ENCODE peak calls at places on chromosomes 5 and 9, in six cellular contexts. One of them, this sample, is unnamed.

GRCh38 chr5:75367401-75367800 is 30.4 kb downstream of the HMGCR start:
- DNase-seq in NCI-H2029: no peak
- DNase-seq in posterior cingulate gyrus: no peak
- DNase-seq in central memory CD4-positive, alpha-beta T cell: no peak
- DNase-seq in heart left ventricle: no peak
- DNase-seq in GM23248: peak
- DNase-seq in this sample: no peak

GRCh38 chr9:77010527-77010926 is 8.9 kb upstream of the FOXB2 start:
- DNase-seq in NCI-H2029: no peak
- DNase-seq in posterior cingulate gyrus: no peak
- DNase-seq in central memory CD4-positive, alpha-beta T cell: no peak
- DNase-seq in heart left ventricle: no peak
- DNase-seq in GM23248: no peak
- DNase-seq in this sample: no peak

GRCh38 chr5:10724799-10725507 is 36.1 kb downstream of the DAP start:
- DNase-seq in NCI-H2029: peak
- DNase-seq in posterior cingulate gyrus: no peak
- DNase-seq in central memory CD4-positive, alpha-beta T cell: no peak
- DNase-seq in heart left ventricle: peak
- DNase-seq in GM23248: peak
- DNase-seq in this sample: no peak

GRCh38 chr5:95697781-95698681 is 15.2 kb upstream of the SPATA9 start:
- DNase-seq in NCI-H2029: no peak
- DNase-seq in posterior cingulate gyrus: no peak
- DNase-seq in central memory CD4-positive, alpha-beta T cell: no peak
- DNase-seq in heart left ventricle: no peak
- DNase-seq in GM23248: peak
- DNase-seq in this sample: no peak

GRCh38 chr9:14271078-14271673 is 42.8 kb downstream of the NFIB start:
- DNase-seq in NCI-H2029: peak
- DNase-seq in posterior cingulate gyrus: no peak
- DNase-seq in central memory CD4-positive, alpha-beta T cell: no peak
- DNase-seq in heart left ventricle: peak
- DNase-seq in GM23248: peak
- DNase-seq in this sample: peak

GRCh38 chr9:98428452-98428851 is 173.0 kb upstream of the TBC1D2 start:
- DNase-seq in NCI-H2029: no peak
- DNase-seq in posterior cingulate gyrus: no peak
- DNase-seq in central memory CD4-positive, alpha-beta T cell: no peak
- DNase-seq in heart left ventricle: no peak
- DNase-seq in GM23248: no peak
- DNase-seq in this sample: no peak

GRCh38 chr5:72418271-72418670 is 88.9 kb downstream of the ZNF366 start:
- DNase-seq in NCI-H2029: no peak
- DNase-seq in posterior cingulate gyrus: no peak
- DNase-seq in central memory CD4-positive, alpha-beta T cell: no peak
- DNase-seq in heart left ventricle: no peak
- DNase-seq in GM23248: no peak
- DNase-seq in this sample: no peak

GRCh38 chr5:172616730-172617129 is 24.3 kb upstream of the NEURL1B start:
- DNase-seq in NCI-H2029: no peak
- DNase-seq in posterior cingulate gyrus: no peak
- DNase-seq in central memory CD4-positive, alpha-beta T cell: no peak
- DNase-seq in heart left ventricle: peak
- DNase-seq in GM23248: no peak
- DNase-seq in this sample: no peak

GRCh38 chr9:86757382-86757720 is 190.0 kb downstream of the GAS1 start:
- DNase-seq in NCI-H2029: no peak
- DNase-seq in posterior cingulate gyrus: no peak
- DNase-seq in central memory CD4-positive, alpha-beta T cell: no peak
- DNase-seq in heart left ventricle: no peak
- DNase-seq in GM23248: no peak
- DNase-seq in this sample: no peak

GRCh38 chr5:142981886-142982820 is 212.0 kb downstream of the ARHGAP26 start:
- DNase-seq in NCI-H2029: peak
- DNase-seq in posterior cingulate gyrus: peak
- DNase-seq in central memory CD4-positive, alpha-beta T cell: no peak
- DNase-seq in heart left ventricle: peak
- DNase-seq in GM23248: peak
- DNase-seq in this sample: peak

GRCh38 chr5:176183321-176184074 is 54.7 kb upstream of the SIMC1 start:
- DNase-seq in NCI-H2029: peak
- DNase-seq in posterior cingulate gyrus: no peak
- DNase-seq in central memory CD4-positive, alpha-beta T cell: no peak
- DNase-seq in heart left ventricle: no peak
- DNase-seq in GM23248: no peak
- DNase-seq in this sample: no peak

This sample was measured in lung.